ENCODE peak calls at places on chromosome 13, in five cellular contexts. D is AG09309, F is body of pancreas, B is AG04450, G is cardiac muscle cell. I is an unnamed sample.

GRCh38 chr13:45370922-45371406 is 30.0 kb upstream of the TPT1 start:
- DNase-seq in B (peak), F (peak), D (peak), G (peak), I (peak)

GRCh38 chr13:100954430-100955361 is 280.1 kb upstream of the TMTC4 start:
- DNase-seq in F (no peak), D (no peak), G (peak), B (no peak), I (peak)

GRCh38 chr13:84366484-84366883 is 484.2 kb upstream of the SLITRK1 start:
- DNase-seq in G (no peak), D (no peak), F (no peak), B (no peak), I (no peak)

GRCh38 chr13:113062691-113063090 is 42.9 kb upstream of the F7 start:
- DNase-seq in D (no peak), G (no peak), B (no peak), F (no peak), I (no peak)

GRCh38 chr13:60944016-60944415 is 471.6 kb downstream of the PCDH20 start:
- DNase-seq in F (no peak), G (no peak), D (no peak), B (no peak), I (no peak)

GRCh38 chr13:45718063-45718462 is 15.9 kb downstream of the CBY2 start:
- DNase-seq in G (peak), B (no peak), F (peak), D (no peak), I (peak)

GRCh38 chr13:25607096-25607495 is 235.3 kb downstream of the ATP8A2 start:
- DNase-seq in D (no peak), G (no peak), B (no peak), F (no peak), I (no peak)

GRCh38 chr13:65784088-65784816 is 1445.9 kb downstream of the PCDH9 start:
- DNase-seq in F (no peak), D (no peak), G (no peak), B (no peak), I (no peak)

GRCh38 chr13:32225494-32225931 is 89.7 kb downstream of the ZAR1L start:
- DNase-seq in B (peak), G (no peak), F (no peak), D (peak), I (no peak)

GRCh38 chr13:38965281-38965680 is 25.4 kb downstream of the STOML3 start:
- DNase-seq in F (no peak), G (no peak), D (no peak), B (no peak), I (no peak)

GRCh38 chr13:41224113-41225110 is 30.0 kb upstream of the KBTBD7 start:
- DNase-seq in G (no peak), B (peak), F (no peak), D (no peak), I (no peak)

GRCh38 chr13:79226938-79227337 is 179.1 kb downstream of the RBM26 start:
- DNase-seq in G (peak), F (no peak), B (no peak), D (no peak), I (no peak)

GRCh38 chr13:44281252-44282000 is 92.2 kb upstream of the SERP2 start:
- DNase-seq in D (no peak), B (no peak), F (no peak), G (no peak), I (no peak)

GRCh38 chr13:67118277-67118676 is 111.9 kb downstream of the PCDH9 start:
- DNase-seq in F (no peak), G (no peak), D (no peak), B (no peak), I (no peak)

GRCh38 chr13:92362717-92363116 is 863.9 kb upstream of the GPC6 start:
- DNase-seq in B (no peak), D (no peak), F (peak), G (no peak), I (no peak)

GRCh38 chr13:93466502-93467036 is 240.0 kb downstream of the GPC6 start:
- DNase-seq in G (no peak), B (no peak), D (peak), F (no peak), I (peak)

GRCh38 chr13:43884221-43884620 is 4.5 kb downstream of the LACC1 start:
- DNase-seq in D (no peak), G (peak), B (no peak), F (no peak), I (no peak)

GRCh38 chr13:21817878-21818277 is 147.0 kb downstream of the FGF9 start:
- DNase-seq in B (no peak), F (no peak), G (no peak), D (no peak), I (no peak)

GRCh38 chr13:110773480-110773879 is 60.0 kb downstream of the ING1 start:
- DNase-seq in B (no peak), D (no peak), G (no peak), F (no peak), I (no peak)
- TF ChIP-seq CTCF in B (no peak), D (no peak), G (no peak), F (no peak), I (no peak)

DNA sequence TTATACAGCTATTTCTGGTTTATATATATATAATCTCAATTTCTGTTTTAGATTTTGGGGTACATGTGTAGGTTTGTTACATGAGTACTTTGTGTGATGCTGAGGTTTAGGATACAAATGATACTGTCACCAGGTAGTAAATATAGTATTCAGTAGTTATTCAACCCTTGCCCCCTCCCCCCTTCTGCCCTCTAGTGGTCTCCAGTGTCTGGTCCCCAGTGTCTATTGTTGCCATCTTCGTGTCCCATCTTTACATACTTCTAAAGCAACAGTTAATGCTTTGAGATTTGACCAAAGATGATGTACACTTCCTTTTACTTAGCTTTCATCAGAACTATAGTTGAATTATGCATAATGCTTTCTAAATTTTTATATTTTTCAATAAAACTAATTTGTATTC is 1623.4 kb upstream of the PRR20A start:
- DNase-seq in D (no peak), F (no peak), B (no peak), G (no peak), I (peak)
- TF ChIP-seq CTCF in D (no peak), F (no peak), B (no peak), G (no peak), I (peak)

DNA sequence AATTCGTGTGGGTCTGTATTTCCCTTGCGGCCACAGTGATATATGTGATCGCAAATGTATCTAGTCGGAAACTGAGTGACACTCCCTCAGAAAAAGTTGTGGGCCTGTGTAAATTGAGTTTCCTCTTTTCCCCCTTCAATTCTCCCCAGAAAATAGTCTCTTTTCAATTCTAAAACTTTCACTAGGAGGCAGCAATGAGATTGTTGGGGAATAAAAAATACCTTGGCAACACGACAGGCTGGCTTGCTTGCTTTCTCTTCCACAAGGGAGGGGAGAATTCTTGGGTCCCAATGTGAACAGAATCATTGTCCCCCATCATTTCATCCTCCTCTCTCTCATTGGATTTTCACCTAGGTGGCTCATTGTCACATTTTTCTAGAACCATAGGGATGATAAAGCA is 3.7 kb upstream of the SOX21 start:
- DNase-seq in G (no peak), F (no peak), D (no peak), B (no peak), I (no peak)
- TF ChIP-seq CTCF in G (peak), F (no peak), D (no peak), B (peak), I (peak)

DNA sequence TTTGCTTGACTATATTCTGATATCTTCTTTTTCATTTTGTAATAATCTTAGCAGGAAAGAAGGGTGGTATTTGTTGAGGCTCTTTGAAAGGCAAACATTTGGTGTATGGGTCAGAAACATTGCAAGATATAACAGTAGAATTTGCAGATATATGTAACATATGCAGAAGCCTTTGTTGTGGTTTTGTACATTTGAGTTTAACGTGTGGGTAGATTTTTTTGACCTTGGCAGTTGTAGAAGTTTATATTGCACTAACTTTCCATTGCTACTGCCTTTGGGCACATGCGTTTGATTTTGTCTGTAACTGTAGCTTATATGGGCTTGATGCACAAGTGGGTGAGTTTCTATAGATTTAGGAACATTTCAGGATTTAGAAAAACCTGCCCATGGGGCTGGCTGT is 78.5 kb upstream of the SPRY2 start:
- DNase-seq in F (no peak), G (no peak), B (no peak), D (no peak), I (no peak)
- TF ChIP-seq CTCF in F (no peak), G (no peak), B (no peak), D (no peak), I (no peak)

GRCh38 chr13:81659984-81660383 is 1319.1 kb upstream of the SPRY2 start:
- DNase-seq in G (no peak), B (no peak), F (no peak), D (no peak), I (no peak)
- TF ChIP-seq CTCF in G (no peak), B (no peak), F (no peak), D (no peak), I (no peak)

GRCh38 chr13:106145997-106146864 is 389.2 kb downstream of the EFNB2 start:
- DNase-seq in F (no peak), B (no peak), G (peak), D (no peak), I (no peak)
- TF ChIP-seq CTCF in F (no peak), B (no peak), G (no peak), D (no peak), I (no peak)

GRCh38 chr13:110571897-110572777 is 10.6 kb upstream of the RAB20 start:
- DNase-seq in F (no peak), D (no peak), G (no peak), B (no peak), I (no peak)
- TF ChIP-seq CTCF in F (no peak), D (no peak), G (no peak), B (no peak), I (no peak)

I was measured in MCF 10A.